ENCODE peak calls at places on chromosomes 3 and 15, in four cellular contexts. L, A, P and I are unnamed samples.

GRCh38 chr15:34514251-34514760 is 69.1 kb downstream of the GOLGA8B start:
- DNase-seq in L (no peak), A (peak), P (no peak), I (peak)

GRCh38 chr3:66488492-66488891 is 12.3 kb downstream of the LRIG1 start:
- DNase-seq in L (no peak), A (no peak), P (no peak), I (no peak)

GRCh38 chr3:52524752-52525661 is 8.7 kb downstream of the NT5DC2 start:
- DNase-seq in L (peak), A (no peak), P (no peak), I (no peak)

GRCh38 chr15:46751303-46751702 is 966.0 kb upstream of the SEMA6D start:
- DNase-seq in L (no peak), A (no peak), P (no peak), I (no peak)

GRCh38 chr3:155241559-155241958 is 51.9 kb downstream of the STRIT1 start:
- DNase-seq in L (no peak), A (no peak), P (no peak), I (peak)

GRCh38 chr15:101502572-101503295 is 13.2 kb upstream of the PCSK6 start:
- DNase-seq in L (no peak), A (no peak), P (no peak), I (no peak)

GRCh38 chr3:187811580-187812250 is 66.4 kb upstream of the BCL6 start:
- DNase-seq in L (no peak), A (no peak), P (no peak), I (peak)

GRCh38 chr3:149472393-149472792 is 2.1 kb upstream of the TM4SF4 start:
- DNase-seq in L (no peak), A (no peak), P (no peak), I (peak)

GRCh38 chr3:14318638-14319037 is 83.8 kb upstream of the SLC6A6 start:
- DNase-seq in L (no peak), A (no peak), P (no peak), I (no peak)

GRCh38 chr15:77748078-77749064 is 115.7 kb upstream of the LINGO1 start:
- DNase-seq in L (no peak), A (no peak), P (no peak), I (no peak)

GRCh38 chr15:38605744-38606143 is 41.1 kb upstream of the RASGRP1 start:
- DNase-seq in L (no peak), A (no peak), P (no peak), I (no peak)

GRCh38 chr15:87672309-87672897 is 584.1 kb downstream of the NTRK3 start:
- DNase-seq in L (no peak), A (peak), P (no peak), I (no peak)

GRCh38 chr15:80234883-80235282 is 17.1 kb downstream of the CTXND1 start:
- DNase-seq in L (no peak), A (peak), P (peak), I (peak)

GRCh38 chr3:55481067-55481917 is 5.8 kb downstream of the WNT5A start:
- DNase-seq in L (no peak), A (no peak), P (no peak), I (peak)

GRCh38 chr3:100630664-100631063 is 21.3 kb downstream of the ADGRG7 start:
- DNase-seq in L (no peak), A (no peak), P (no peak), I (peak)

GRCh38 chr15:89430530-89431341 is 65.6 kb downstream of the RHCG start:
- DNase-seq in L (peak), A (peak), P (peak), I (peak)

GRCh38 chr3:71652786-71653419 is 69.4 kb upstream of the FOXP1 start:
- DNase-seq in L (no peak), A (peak), P (peak), I (peak)

GRCh38 chr15:52309154-52309548 is 13.5 kb upstream of the MYO5C start:
- DNase-seq in L (no peak), A (no peak), P (no peak), I (peak)

GRCh38 chr3:188212308-188212969 is 58.5 kb downstream of the LPP start:
- DNase-seq in L (no peak), A (no peak), P (no peak), I (no peak)

GRCh38 chr3:156304406-156304805 is 184.0 kb downstream of the KCNAB1 start:
- DNase-seq in L (no peak), A (no peak), P (no peak), I (peak)

GRCh38 chr3:29850641-29851040 is 569.8 kb downstream of the RBMS3 start:
- DNase-seq in L (no peak), A (peak), P (no peak), I (no peak)

GRCh38 chr3:166013073-166013679 is 176.0 kb upstream of the BCHE start:
- DNase-seq in L (no peak), A (peak), P (peak), I (peak)

GRCh38 chr15:77737238-77738037 is 104.7 kb upstream of the LINGO1 start:
- DNase-seq in L (no peak), A (no peak), P (no peak), I (no peak)

GRCh38 chr3:148601766-148602685 is 95.7 kb upstream of the AGTR1 start:
- DNase-seq in L (no peak), A (no peak), P (no peak), I (peak)